ENCODE peak calls at places on chromosomes 12 and 14, in four cellular contexts. N is MM.1S, L is PC-3, K is neuronal stem cell. T is an unnamed sample.

GRCh38 chr12:43285248-43285647 is 266.8 kb downstream of the ADAMTS20 start:
- DNase-seq in N (peak), L (peak), K (no peak), T (no peak)

GRCh38 chr12:97177482-97177881 is 270.4 kb downstream of the NEDD1 start:
- DNase-seq in N (no peak), L (peak), K (no peak), T (no peak)

GRCh38 chr12:54411398-54412241 is 7.4 kb downstream of the ITGA5 start:
- DNase-seq in N (no peak), L (peak), K (no peak), T (no peak)

GRCh38 chr12:120090626-120091295 is 25.8 kb downstream of the RAB35 start:
- DNase-seq in N (no peak), L (no peak), K (no peak), T (no peak)

GRCh38 chr12:100266163-100266801 is 597 bp downstream of the DEPDC4 start:
- DNase-seq in N (no peak), L (no peak), K (no peak), T (no peak)

GRCh38 chr12:13339538-13339937 is 143.0 kb downstream of the EMP1 start:
- DNase-seq in N (no peak), L (peak), K (no peak), T (no peak)

GRCh38 chr14:101071493-101071891 is 168.0 kb upstream of the RTL1 start:
- DNase-seq in N (no peak), L (no peak), K (no peak), T (no peak)

GRCh38 chr12:130164216-130164542 is 1.9 kb downstream of the FZD10 start:
- DNase-seq in N (no peak), L (no peak), K (no peak), T (no peak)

GRCh38 chr12:80509781-80510556 is 65.9 kb downstream of the PTPRQ start:
- DNase-seq in N (no peak), L (peak), K (no peak), T (no peak)

GRCh38 chr14:23564181-23564812 is 3.3 kb downstream of the AP1G2 start:
- DNase-seq in N (no peak), L (no peak), K (no peak), T (no peak)

GRCh38 chr12:50572275-50572674 is 67.5 kb downstream of the DIP2B start:
- DNase-seq in N (no peak), L (peak), K (no peak), T (no peak)
- H3K9ac ChIP-seq in N (no peak), L (no peak), K (no peak), T (no peak)

GRCh38 chr14:70186826-70187483 is 1.8 kb downstream of the SLC8A3 start:
- DNase-seq in N (no peak), L (no peak), K (no peak), T (no peak)
- H3K9ac ChIP-seq in N (no peak), L (no peak), K (no peak), T (no peak)

GRCh38 chr14:37172936-37173613 is 669 bp upstream of the SLC25A21 start:
- DNase-seq in N (no peak), L (peak), K (no peak), T (no peak)
- H3K9ac ChIP-seq in N (no peak), L (peak), K (no peak), T (no peak)

DNA sequence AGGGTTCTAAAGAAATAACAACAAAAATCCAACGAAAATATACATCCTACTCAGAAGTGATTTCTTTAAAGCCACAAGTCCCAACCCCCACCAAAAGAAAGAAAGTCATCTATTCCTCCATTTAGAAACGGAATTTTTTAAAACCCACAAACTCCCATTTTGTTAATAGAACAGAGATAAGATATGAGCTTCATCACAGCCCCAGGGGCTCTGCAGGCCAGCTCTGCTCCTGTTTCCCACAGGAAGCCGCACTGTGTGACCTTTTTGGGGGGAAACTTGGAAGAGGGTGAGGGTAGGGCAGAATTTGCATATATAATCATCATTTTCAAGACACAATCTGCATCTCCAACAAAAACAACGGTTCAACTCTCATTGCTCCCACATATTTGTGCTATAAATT is 2.8 kb downstream of the FBXL14 start:
- DNase-seq in N (no peak), L (no peak), K (no peak), T (no peak)
- H3K9ac ChIP-seq in N (peak), L (no peak), K (no peak), T (peak)

DNA sequence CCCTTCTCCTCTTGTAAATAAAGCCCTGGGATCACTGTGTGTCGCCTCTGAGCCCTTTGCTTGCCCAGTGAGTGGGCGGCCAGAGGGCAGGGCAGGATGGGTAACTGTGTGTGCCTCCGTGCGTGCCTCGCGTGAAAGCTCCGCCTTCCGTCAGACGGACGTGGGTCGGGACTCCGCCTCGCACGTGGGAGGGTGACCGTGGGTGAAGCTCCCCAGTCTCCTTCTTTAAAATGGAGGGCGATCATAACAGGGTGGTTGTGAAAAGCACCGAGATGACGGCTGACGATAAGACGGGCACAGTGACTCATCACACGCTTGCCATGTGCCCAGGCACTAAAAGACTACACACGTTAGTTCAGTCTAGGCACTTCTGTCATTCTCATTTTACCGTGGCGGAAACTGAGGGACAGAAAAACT is 9.2 kb downstream of the PHB2 start:
- DNase-seq in N (peak), L (no peak), K (no peak), T (no peak)
- H3K9ac ChIP-seq in N (peak), L (peak), K (peak), T (peak)